ENCODE peak calls at places on chromosomes 7 and 10, in nine cellular contexts. S is activated CD8-positive, alpha-beta memory T cell treated with anti-CD3 and anti-CD28 coated beads for 24 hours; B is stomach; G is Calu3; Q is epithelial cell of esophagus; E is upper lobe of right lung; K is smooth muscle cell of the brain vasculature; O is GM23248; J is hypothalamus. U is an unnamed sample.
A peak's percentile ranks its signal among the peaks of the same experiment; 100 is the strongest.

GRCh38 chr7:114310344-114311118 is 104.1 kb upstream of the FOXP2 start:
- DNase-seq in S (no peak), B (no peak), G (no peak), Q (peak; percentile 5), E (no peak), K (no peak), O (no peak), J (no peak), U (no peak)

GRCh38 chr7:68295386-68295785 is 1298.8 kb downstream of the TYW1 start:
- DNase-seq in S (no peak), B (no peak), G (no peak), Q (no peak), E (no peak), K (no peak), O (no peak), J (no peak), U (peak; percentile 50)

GRCh38 chr10:80136134-80136571 is 3.6 kb downstream of the PLAC9 start:
- DNase-seq in S (no peak), B (peak; percentile 43), G (no peak), Q (peak; percentile 19), E (peak; percentile 72), K (peak; percentile 82), O (peak; percentile 97), J (no peak), U (no peak)

GRCh38 chr7:36879021-36879420 is 154.7 kb upstream of the AOAH start:
- DNase-seq in S (no peak), B (no peak), G (no peak), Q (no peak), E (no peak), K (no peak), O (no peak), J (no peak), U (no peak)

GRCh38 chr10:80268266-80268665 is 21.2 kb downstream of the MAT1A start:
- DNase-seq in S (no peak), B (no peak), G (no peak), Q (no peak), E (no peak), K (no peak), O (peak; percentile 30), J (no peak), U (no peak)

GRCh38 chr10:119197921-119198320 is 9.4 kb upstream of the GRK5 start:
- DNase-seq in S (no peak), B (no peak), G (no peak), Q (peak; percentile 73), E (no peak), K (no peak), O (peak; percentile 86), J (no peak), U (no peak)

GRCh38 chr10:28686835-28687682 is 9.7 kb downstream of the BAMBI start:
- DNase-seq in S (no peak), B (no peak), G (no peak), Q (no peak), E (no peak), K (no peak), O (no peak), J (no peak), U (no peak)

GRCh38 chr10:124306520-124306919 is 112.2 kb downstream of the OAT start:
- DNase-seq in S (no peak), B (no peak), G (no peak), Q (no peak), E (no peak), K (no peak), O (no peak), J (no peak), U (no peak)

GRCh38 chr7:63900394-63901203 is 98.0 kb upstream of the ZNF722 start:
- DNase-seq in S (peak; percentile 91), B (peak; percentile 56), G (peak; percentile 67), Q (peak; percentile 45), E (peak; percentile 95), K (no peak), O (peak; percentile 74), J (peak; percentile 94), U (peak; percentile 3)

GRCh38 chr10:112696587-112696986 is 249.6 kb downstream of the VTI1A start:
- DNase-seq in S (no peak), B (no peak), G (no peak), Q (no peak), E (no peak), K (no peak), O (no peak), J (no peak), U (no peak)

GRCh38 chr10:69845574-69846251 is 44.0 kb downstream of the COL13A1 start:
- DNase-seq in S (no peak), B (no peak), G (peak; percentile 37), Q (peak; percentile 17), E (no peak), K (no peak), O (peak; percentile 39), J (peak; percentile 7), U (peak; percentile 42)

GRCh38 chr7:22694597-22695207 is 32.3 kb upstream of the IL6 start:
- DNase-seq in S (no peak), B (no peak), G (no peak), Q (no peak), E (no peak), K (no peak), O (peak; percentile 24), J (no peak), U (no peak)

U was measured in ELF-1.